ENCODE peak calls at places on chromosomes 7 and 10, in seven cellular contexts. One of them, this sample, is unnamed.

GRCh38 chr10:128095023-128095752 is 31.0 kb downstream of the MKI67 start:
- DNase-seq in mesenchymal stem cell: no peak
- DNase-seq in OCI-LY7: peak; percentile 16
- DNase-seq in endothelial cell of umbilical vein: no peak
- DNase-seq in CD8-positive, alpha-beta memory T cell: peak; percentile 65
- DNase-seq in heart right ventricle: no peak
- DNase-seq in tibial nerve: no peak
- DNase-seq in this sample: peak; percentile 38

GRCh38 chr10:110576220-110576619 is 8.7 kb downstream of the SMC3 start:
- DNase-seq in OCI-LY7: no peak
- DNase-seq in tibial nerve: no peak
- DNase-seq in endothelial cell of umbilical vein: peak; percentile 66
- DNase-seq in CD8-positive, alpha-beta memory T cell: no peak
- DNase-seq in mesenchymal stem cell: peak; percentile 7
- DNase-seq in heart right ventricle: no peak
- DNase-seq in this sample: no peak

GRCh38 chr7:158531661-158532060 is 56.0 kb downstream of the PTPRN2 start:
- DNase-seq in mesenchymal stem cell: no peak
- DNase-seq in CD8-positive, alpha-beta memory T cell: no peak
- DNase-seq in endothelial cell of umbilical vein: no peak
- DNase-seq in OCI-LY7: no peak
- DNase-seq in tibial nerve: no peak
- DNase-seq in heart right ventricle: no peak
- DNase-seq in this sample: no peak

GRCh38 chr7:96415293-96415940 is 93.5 kb upstream of the SLC25A13 start:
- DNase-seq in tibial nerve: no peak
- DNase-seq in OCI-LY7: no peak
- DNase-seq in CD8-positive, alpha-beta memory T cell: no peak
- DNase-seq in heart right ventricle: no peak
- DNase-seq in endothelial cell of umbilical vein: no peak
- DNase-seq in mesenchymal stem cell: no peak
- DNase-seq in this sample: peak; percentile 63

GRCh38 chr7:144818516-144818915 is 17.3 kb downstream of the TPK1 start:
- DNase-seq in CD8-positive, alpha-beta memory T cell: peak; percentile 60
- DNase-seq in OCI-LY7: peak; percentile 30
- DNase-seq in mesenchymal stem cell: no peak
- DNase-seq in endothelial cell of umbilical vein: peak; percentile 46
- DNase-seq in tibial nerve: no peak
- DNase-seq in heart right ventricle: no peak
- DNase-seq in this sample: no peak

GRCh38 chr10:115051216-115051615 is 41.9 kb upstream of the ATRNL1 start:
- DNase-seq in OCI-LY7: no peak
- DNase-seq in CD8-positive, alpha-beta memory T cell: no peak
- DNase-seq in heart right ventricle: no peak
- DNase-seq in mesenchymal stem cell: no peak
- DNase-seq in tibial nerve: no peak
- DNase-seq in endothelial cell of umbilical vein: no peak
- DNase-seq in this sample: no peak

GRCh38 chr10:5071411-5072198 is 22.6 kb upstream of the AKR1C3 start:
- DNase-seq in tibial nerve: peak; percentile 86
- DNase-seq in endothelial cell of umbilical vein: peak; percentile 78
- DNase-seq in heart right ventricle: no peak
- DNase-seq in mesenchymal stem cell: peak; percentile 93
- DNase-seq in CD8-positive, alpha-beta memory T cell: no peak
- DNase-seq in OCI-LY7: no peak
- DNase-seq in this sample: peak; percentile 97

GRCh38 chr10:63798599-63799498 is 277.6 kb downstream of the REEP3 start:
- DNase-seq in tibial nerve: peak; percentile 58
- DNase-seq in OCI-LY7: no peak
- DNase-seq in endothelial cell of umbilical vein: peak; percentile 97
- DNase-seq in mesenchymal stem cell: peak; percentile 86
- DNase-seq in heart right ventricle: peak; percentile 54
- DNase-seq in CD8-positive, alpha-beta memory T cell: no peak
- DNase-seq in this sample: peak; percentile 24

GRCh38 chr10:30755474-30755873 is 125.9 kb upstream of the LYZL2 start:
- DNase-seq in heart right ventricle: peak; percentile 33
- DNase-seq in tibial nerve: no peak
- DNase-seq in mesenchymal stem cell: no peak
- DNase-seq in OCI-LY7: no peak
- DNase-seq in CD8-positive, alpha-beta memory T cell: no peak
- DNase-seq in endothelial cell of umbilical vein: no peak
- DNase-seq in this sample: no peak

GRCh38 chr10:93309062-93309461 is 173.1 kb downstream of the MYOF start:
- DNase-seq in tibial nerve: no peak
- DNase-seq in OCI-LY7: no peak
- DNase-seq in CD8-positive, alpha-beta memory T cell: no peak
- DNase-seq in mesenchymal stem cell: peak; percentile 9
- DNase-seq in heart right ventricle: no peak
- DNase-seq in endothelial cell of umbilical vein: no peak
- DNase-seq in this sample: no peak

GRCh38 chr10:31014146-31014880 is 17.4 kb downstream of the ZNF438 start:
- DNase-seq in tibial nerve: no peak
- DNase-seq in OCI-LY7: no peak
- DNase-seq in CD8-positive, alpha-beta memory T cell: no peak
- DNase-seq in heart right ventricle: no peak
- DNase-seq in mesenchymal stem cell: no peak
- DNase-seq in endothelial cell of umbilical vein: no peak
- DNase-seq in this sample: no peak

GRCh38 chr10:99827906-99828305 is 45.5 kb downstream of the ABCC2 start:
- DNase-seq in OCI-LY7: no peak
- DNase-seq in mesenchymal stem cell: peak; percentile 66
- DNase-seq in heart right ventricle: no peak
- DNase-seq in tibial nerve: no peak
- DNase-seq in CD8-positive, alpha-beta memory T cell: no peak
- DNase-seq in endothelial cell of umbilical vein: no peak
- DNase-seq in this sample: no peak

GRCh38 chr10:76015245-76015644 is 583.8 kb downstream of the LRMDA start:
- DNase-seq in OCI-LY7: no peak
- DNase-seq in tibial nerve: peak; percentile 35
- DNase-seq in endothelial cell of umbilical vein: no peak
- DNase-seq in CD8-positive, alpha-beta memory T cell: no peak
- DNase-seq in heart right ventricle: no peak
- DNase-seq in mesenchymal stem cell: no peak
- DNase-seq in this sample: no peak

GRCh38 chr7:42972703-42973500 is 40.7 kb downstream of the MRPL32 start:
- DNase-seq in heart right ventricle: no peak
- DNase-seq in CD8-positive, alpha-beta memory T cell: no peak
- DNase-seq in tibial nerve: peak; percentile 66
- DNase-seq in mesenchymal stem cell: peak; percentile 99
- DNase-seq in OCI-LY7: peak; percentile 30
- DNase-seq in endothelial cell of umbilical vein: peak; percentile 92
- DNase-seq in this sample: no peak

GRCh38 chr10:36888925-36889573 is 236.3 kb upstream of the ANKRD30A start:
- DNase-seq in heart right ventricle: no peak
- DNase-seq in endothelial cell of umbilical vein: peak; percentile 13
- DNase-seq in tibial nerve: no peak
- DNase-seq in CD8-positive, alpha-beta memory T cell: no peak
- DNase-seq in OCI-LY7: peak; percentile 74
- DNase-seq in mesenchymal stem cell: peak; percentile 17
- DNase-seq in this sample: peak; percentile 49

GRCh38 chr7:27179030-27179429 is 4.9 kb upstream of the HOXA10 start:
- DNase-seq in endothelial cell of umbilical vein: peak; percentile 60
- DNase-seq in mesenchymal stem cell: no peak
- DNase-seq in tibial nerve: no peak
- DNase-seq in OCI-LY7: no peak
- DNase-seq in heart right ventricle: no peak
- DNase-seq in CD8-positive, alpha-beta memory T cell: no peak
- DNase-seq in this sample: no peak

GRCh38 chr7:70612811-70613210 is 519.1 kb upstream of the GALNT17 start:
- DNase-seq in endothelial cell of umbilical vein: no peak
- DNase-seq in CD8-positive, alpha-beta memory T cell: no peak
- DNase-seq in OCI-LY7: no peak
- DNase-seq in mesenchymal stem cell: no peak
- DNase-seq in heart right ventricle: no peak
- DNase-seq in tibial nerve: no peak
- DNase-seq in this sample: no peak

GRCh38 chr7:21256310-21256877 is 171.5 kb upstream of the SP4 start:
- DNase-seq in CD8-positive, alpha-beta memory T cell: peak; percentile 20
- DNase-seq in tibial nerve: peak; percentile 28
- DNase-seq in OCI-LY7: peak; percentile 45
- DNase-seq in mesenchymal stem cell: peak; percentile 37
- DNase-seq in endothelial cell of umbilical vein: peak; percentile 62
- DNase-seq in heart right ventricle: no peak
- DNase-seq in this sample: peak; percentile 49

GRCh38 chr7:43756368-43757072 is 2.0 kb upstream of the BLVRA start:
- DNase-seq in tibial nerve: no peak
- DNase-seq in mesenchymal stem cell: peak; percentile 81
- DNase-seq in CD8-positive, alpha-beta memory T cell: no peak
- DNase-seq in heart right ventricle: no peak
- DNase-seq in endothelial cell of umbilical vein: no peak
- DNase-seq in OCI-LY7: no peak
- DNase-seq in this sample: no peak

GRCh38 chr7:141880960-141881359 is 35.2 kb upstream of the OR9A4 start:
- DNase-seq in CD8-positive, alpha-beta memory T cell: no peak
- DNase-seq in OCI-LY7: no peak
- DNase-seq in mesenchymal stem cell: no peak
- DNase-seq in tibial nerve: no peak
- DNase-seq in endothelial cell of umbilical vein: no peak
- DNase-seq in heart right ventricle: peak; percentile 11
- DNase-seq in this sample: no peak

GRCh38 chr10:18144928-18145327 is 4.7 kb downstream of the CACNB2 start:
- DNase-seq in heart right ventricle: peak; percentile 57
- DNase-seq in mesenchymal stem cell: peak; percentile 33
- DNase-seq in CD8-positive, alpha-beta memory T cell: no peak
- DNase-seq in OCI-LY7: no peak
- DNase-seq in endothelial cell of umbilical vein: no peak
- DNase-seq in tibial nerve: no peak
- DNase-seq in this sample: peak; percentile 25

GRCh38 chr7:130430841-130431713 is 9.7 kb downstream of the CEP41 start:
- DNase-seq in mesenchymal stem cell: peak; percentile 91
- DNase-seq in tibial nerve: no peak
- DNase-seq in CD8-positive, alpha-beta memory T cell: no peak
- DNase-seq in heart right ventricle: no peak
- DNase-seq in endothelial cell of umbilical vein: peak; percentile 77
- DNase-seq in OCI-LY7: no peak
- DNase-seq in this sample: no peak

GRCh38 chr7:80133361-80134104 is 1.1 kb upstream of the GNAI1 start:
- DNase-seq in CD8-positive, alpha-beta memory T cell: no peak
- DNase-seq in tibial nerve: no peak
- DNase-seq in mesenchymal stem cell: peak; percentile 51
- DNase-seq in OCI-LY7: no peak
- DNase-seq in heart right ventricle: no peak
- DNase-seq in endothelial cell of umbilical vein: peak; percentile 24
- DNase-seq in this sample: no peak

GRCh38 chr10:80464557-80465466 is 10.7 kb downstream of the TSPAN14 start:
- DNase-seq in tibial nerve: no peak
- DNase-seq in endothelial cell of umbilical vein: peak; percentile 78
- DNase-seq in mesenchymal stem cell: no peak
- DNase-seq in CD8-positive, alpha-beta memory T cell: no peak
- DNase-seq in OCI-LY7: peak; percentile 50
- DNase-seq in heart right ventricle: peak; percentile 35
- DNase-seq in this sample: no peak

GRCh38 chr10:133241501-133242205 is 4.0 kb downstream of the VENTX start:
- DNase-seq in OCI-LY7: no peak
- DNase-seq in mesenchymal stem cell: no peak
- DNase-seq in endothelial cell of umbilical vein: no peak
- DNase-seq in heart right ventricle: no peak
- DNase-seq in CD8-positive, alpha-beta memory T cell: no peak
- DNase-seq in tibial nerve: no peak
- DNase-seq in this sample: no peak

GRCh38 chr10:30630571-30630970 is 1.0 kb upstream of the LYZL2 start:
- DNase-seq in tibial nerve: peak; percentile 15
- DNase-seq in mesenchymal stem cell: no peak
- DNase-seq in OCI-LY7: no peak
- DNase-seq in heart right ventricle: no peak
- DNase-seq in CD8-positive, alpha-beta memory T cell: no peak
- DNase-seq in endothelial cell of umbilical vein: no peak
- DNase-seq in this sample: no peak

GRCh38 chr7:28533731-28534531 is 121.6 kb downstream of the CREB5 start:
- DNase-seq in tibial nerve: peak; percentile 83
- DNase-seq in OCI-LY7: no peak
- DNase-seq in CD8-positive, alpha-beta memory T cell: no peak
- DNase-seq in heart right ventricle: peak; percentile 42
- DNase-seq in endothelial cell of umbilical vein: peak; percentile 71
- DNase-seq in mesenchymal stem cell: no peak
- DNase-seq in this sample: no peak
- H3K27ac ChIP-seq in tibial nerve: peak overlapping the region; percentile 67
- H3K27ac ChIP-seq in OCI-LY7: no peak overlapping the region
- H3K27ac ChIP-seq in CD8-positive, alpha-beta memory T cell: no peak overlapping the region
- H3K27ac ChIP-seq in heart right ventricle: no peak overlapping the region
- H3K27ac ChIP-seq in endothelial cell of umbilical vein: no peak overlapping the region
- H3K27ac ChIP-seq in mesenchymal stem cell: no peak overlapping the region
- H3K27ac ChIP-seq in this sample: no peak overlapping the region

GRCh38 chr7:134946260-134946659 is 40.0 kb upstream of the AGBL3 start:
- DNase-seq in CD8-positive, alpha-beta memory T cell: no peak
- DNase-seq in OCI-LY7: no peak
- DNase-seq in mesenchymal stem cell: no peak
- DNase-seq in tibial nerve: no peak
- DNase-seq in endothelial cell of umbilical vein: no peak
- DNase-seq in heart right ventricle: no peak
- DNase-seq in this sample: no peak

GRCh38 chr7:134947831-134948230 is 38.5 kb upstream of the AGBL3 start:
- DNase-seq in tibial nerve: no peak
- DNase-seq in heart right ventricle: no peak
- DNase-seq in CD8-positive, alpha-beta memory T cell: no peak
- DNase-seq in OCI-LY7: no peak
- DNase-seq in mesenchymal stem cell: no peak
- DNase-seq in endothelial cell of umbilical vein: no peak
- DNase-seq in this sample: no peak

GRCh38 chr7:134948736-134949135 is 37.6 kb upstream of the AGBL3 start:
- DNase-seq in mesenchymal stem cell: peak; percentile 69
- DNase-seq in heart right ventricle: no peak
- DNase-seq in CD8-positive, alpha-beta memory T cell: no peak
- DNase-seq in tibial nerve: no peak
- DNase-seq in OCI-LY7: no peak
- DNase-seq in endothelial cell of umbilical vein: no peak
- DNase-seq in this sample: no peak

GRCh38 chr7:134948246-134948645 is 38.1 kb upstream of the AGBL3 start:
- DNase-seq in heart right ventricle: no peak
- DNase-seq in mesenchymal stem cell: no peak
- DNase-seq in CD8-positive, alpha-beta memory T cell: no peak
- DNase-seq in tibial nerve: no peak
- DNase-seq in endothelial cell of umbilical vein: no peak
- DNase-seq in OCI-LY7: no peak
- DNase-seq in this sample: no peak

GRCh38 chr7:134947329-134947728 is 39.0 kb upstream of the AGBL3 start:
- DNase-seq in mesenchymal stem cell: no peak
- DNase-seq in tibial nerve: no peak
- DNase-seq in heart right ventricle: no peak
- DNase-seq in endothelial cell of umbilical vein: no peak
- DNase-seq in CD8-positive, alpha-beta memory T cell: no peak
- DNase-seq in OCI-LY7: no peak
- DNase-seq in this sample: no peak
- H3K36me3 ChIP-seq in mesenchymal stem cell: peaks cover 27% of the 10 kb centered on the region
- H3K36me3 ChIP-seq in tibial nerve: no peaks in the 10 kb centered on the region
- H3K36me3 ChIP-seq in heart right ventricle: peaks cover 21% of the 10 kb centered on the region
- H3K36me3 ChIP-seq in endothelial cell of umbilical vein: peaks cover 31% of the 10 kb centered on the region
- H3K36me3 ChIP-seq in CD8-positive, alpha-beta memory T cell: no peaks in the 10 kb centered on the region
- H3K36me3 ChIP-seq in OCI-LY7: no peaks in the 10 kb centered on the region
- H3K36me3 ChIP-seq in this sample: no peaks in the 10 kb centered on the region

GRCh38 chr10:21514101-21514807 is 11.2 kb downstream of the SKIDA1 start:
- DNase-seq in heart right ventricle: no peak
- DNase-seq in mesenchymal stem cell: no peak
- DNase-seq in tibial nerve: no peak
- DNase-seq in OCI-LY7: no peak
- DNase-seq in endothelial cell of umbilical vein: no peak
- DNase-seq in CD8-positive, alpha-beta memory T cell: no peak
- DNase-seq in this sample: no peak
- H3K4me3 ChIP-seq in heart right ventricle: peak overlapping the region; percentile 50
- H3K4me3 ChIP-seq in mesenchymal stem cell: no peak overlapping the region
- H3K4me3 ChIP-seq in tibial nerve: no peak overlapping the region
- H3K4me3 ChIP-seq in OCI-LY7: no peak overlapping the region
- H3K4me3 ChIP-seq in endothelial cell of umbilical vein: no peak overlapping the region
- H3K4me3 ChIP-seq in CD8-positive, alpha-beta memory T cell: no peak overlapping the region
- H3K4me3 ChIP-seq in this sample: no peak overlapping the region

GRCh38 chr7:135878284-135878683 is 98.9 kb downstream of the MTPN start:
- DNase-seq in CD8-positive, alpha-beta memory T cell: no peak
- DNase-seq in heart right ventricle: no peak
- DNase-seq in OCI-LY7: no peak
- DNase-seq in mesenchymal stem cell: no peak
- DNase-seq in tibial nerve: no peak
- DNase-seq in endothelial cell of umbilical vein: no peak
- DNase-seq in this sample: no peak
- H3K27ac ChIP-seq in CD8-positive, alpha-beta memory T cell: no peak overlapping the region
- H3K27ac ChIP-seq in heart right ventricle: no peak overlapping the region
- H3K27ac ChIP-seq in OCI-LY7: no peak overlapping the region
- H3K27ac ChIP-seq in mesenchymal stem cell: no peak overlapping the region
- H3K27ac ChIP-seq in tibial nerve: no peak overlapping the region
- H3K27ac ChIP-seq in endothelial cell of umbilical vein: no peak overlapping the region
- H3K27ac ChIP-seq in this sample: no peak overlapping the region

This sample was measured in small intestine.